ENCODE peak calls at places on chromosomes 13 and 19, in ten cellular contexts. C, N, B, D, V, E, F, U, K and I are unnamed samples.

GRCh38 chr19:49338691-49339363 is 3.6 kb downstream of the CD37 start:
- DNase-seq in C (no peak), N (peak), B (peak), D (peak), V (peak), E (peak), F (peak), U (peak), K (peak), I (no peak)

GRCh38 chr13:33524086-33524485 is 238.5 kb upstream of the STARD13 start:
- DNase-seq in C (peak), N (peak), B (peak), D (no peak), V (no peak), E (no peak), F (peak), U (no peak), K (peak), I (peak)

GRCh38 chr13:40079721-40080120 is 424.3 kb downstream of the COG6 start:
- DNase-seq in C (no peak), N (no peak), B (no peak), D (no peak), V (no peak), E (no peak), F (no peak), U (no peak), K (no peak), I (no peak)

GRCh38 chr19:48969276-48970138 is 4.4 kb downstream of the FTL start:
- DNase-seq in C (no peak), N (no peak), B (no peak), D (no peak), V (peak), E (no peak), F (no peak), U (peak), K (no peak), I (no peak)

GRCh38 chr19:15539638-15540037 is 31.3 kb downstream of the CYP4F22 start:
- DNase-seq in C (no peak), N (no peak), B (no peak), D (no peak), V (no peak), E (no peak), F (no peak), U (no peak), K (no peak), I (no peak)

GRCh38 chr13:71477735-71478134 is 389.3 kb downstream of the DACH1 start:
- DNase-seq in C (no peak), N (no peak), B (no peak), D (no peak), V (peak), E (no peak), F (no peak), U (peak), K (no peak), I (no peak)

GRCh38 chr19:51660975-51661600 is 14.5 kb upstream of the SIGLEC14 start:
- DNase-seq in C (peak), N (peak), B (peak), D (peak), V (peak), E (no peak), F (peak), U (peak), K (peak), I (peak)

GRCh38 chr19:54554006-54554405 is 19.6 kb upstream of the LILRA2 start:
- DNase-seq in C (no peak), N (no peak), B (no peak), D (no peak), V (no peak), E (no peak), F (no peak), U (no peak), K (no peak), I (no peak)

GRCh38 chr19:29702161-29702957 is 12.7 kb downstream of the C19orf12 start:
- DNase-seq in C (no peak), N (no peak), B (no peak), D (peak), V (no peak), E (no peak), F (no peak), U (no peak), K (no peak), I (no peak)

GRCh38 chr19:40163541-40164129 is 27.6 kb upstream of the MAP3K10 start:
- DNase-seq in C (no peak), N (no peak), B (no peak), D (no peak), V (no peak), E (no peak), F (no peak), U (no peak), K (no peak), I (no peak)
- H3K4me3 ChIP-seq in C (no peak), N (no peak), B (no peak), D (no peak), V (no peak), E (no peak), F (no peak), U (no peak), K (no peak), I (no peak)

GRCh38 chr19:44943801-44944249 is 1.8 kb downstream of the APOC4 start:
- DNase-seq in C (peak), N (no peak), B (no peak), D (no peak), V (no peak), E (no peak), F (no peak), U (no peak), K (no peak), I (no peak)
- TF ChIP-seq CTCF in C (no peak), N (no peak), B (no peak), D (no peak), V (no peak), E (no peak), F (no peak), U (no peak), K (no peak), I (no peak)

GRCh38 chr13:109684084-109684835 is 102.1 kb downstream of the IRS2 start:
- DNase-seq in C (no peak), N (no peak), B (no peak), D (no peak), V (no peak), E (no peak), F (no peak), U (no peak), K (no peak), I (no peak)
- H3K4me3 ChIP-seq in C (no peak), N (no peak), B (no peak), D (no peak), V (no peak), E (no peak), F (no peak), U (no peak), K (no peak), I (no peak)

GRCh38 chr13:30932481-30933333 is at the start of gene TEX26:
- DNase-seq in C (no peak), N (no peak), B (peak), D (no peak), V (no peak), E (peak), F (peak), U (no peak), K (peak), I (no peak)
- TF ChIP-seq CTCF in C (no peak), N (no peak), B (peak), D (no peak), V (no peak), E (peak), F (no peak), U (no peak), K (no peak), I (peak)